ENCODE peak calls at places on chromosomes 4 and X, in six cellular contexts. One of them, this sample, is unnamed.

GRCh38 chr4:10596586-10597285 is 87.8 kb downstream of the CLNK start:
- DNase-seq in GM20000: no peak
- DNase-seq in osteocyte: no peak
- DNase-seq in activated T-cell treated with anti-CD3 and anti-CD28 coated beads, Interleukin-2, amount 50 U/mL, for 4 hours: no peak
- DNase-seq in mucosa of descending colon: no peak
- DNase-seq in hippocampal formation: no peak
- DNase-seq in this sample: no peak

GRCh38 chr4:154485127-154485773 is 6.3 kb downstream of the DCHS2 start:
- DNase-seq in GM20000: peak; percentile 56
- DNase-seq in osteocyte: no peak
- DNase-seq in activated T-cell treated with anti-CD3 and anti-CD28 coated beads, Interleukin-2, amount 50 U/mL, for 4 hours: no peak
- DNase-seq in mucosa of descending colon: no peak
- DNase-seq in hippocampal formation: no peak
- DNase-seq in this sample: no peak

GRCh38 chr4:10006236-10006603 is 15.1 kb downstream of the SLC2A9 start:
- DNase-seq in GM20000: no peak
- DNase-seq in osteocyte: no peak
- DNase-seq in activated T-cell treated with anti-CD3 and anti-CD28 coated beads, Interleukin-2, amount 50 U/mL, for 4 hours: no peak
- DNase-seq in mucosa of descending colon: no peak
- DNase-seq in hippocampal formation: no peak
- DNase-seq in this sample: no peak

GRCh38 chr4:125421547-125421946 is 106.8 kb downstream of the FAT4 start:
- DNase-seq in GM20000: no peak
- DNase-seq in osteocyte: no peak
- DNase-seq in activated T-cell treated with anti-CD3 and anti-CD28 coated beads, Interleukin-2, amount 50 U/mL, for 4 hours: no peak
- DNase-seq in mucosa of descending colon: no peak
- DNase-seq in hippocampal formation: no peak
- DNase-seq in this sample: no peak

GRCh38 chrX:13440166-13440565 is 120.3 kb upstream of the ATXN3L start:
- DNase-seq in GM20000: no peak
- DNase-seq in osteocyte: no peak
- DNase-seq in activated T-cell treated with anti-CD3 and anti-CD28 coated beads, Interleukin-2, amount 50 U/mL, for 4 hours: no peak
- DNase-seq in mucosa of descending colon: no peak
- DNase-seq in hippocampal formation: no peak
- DNase-seq in this sample: no peak

GRCh38 chrX:68997461-68997860 is 167.8 kb downstream of the PJA1 start:
- DNase-seq in GM20000: no peak
- DNase-seq in osteocyte: peak; percentile 17
- DNase-seq in activated T-cell treated with anti-CD3 and anti-CD28 coated beads, Interleukin-2, amount 50 U/mL, for 4 hours: no peak
- DNase-seq in mucosa of descending colon: no peak
- DNase-seq in hippocampal formation: no peak
- DNase-seq in this sample: no peak

GRCh38 chr4:165716472-165716871 is 156.6 kb upstream of the TLL1 start:
- DNase-seq in GM20000: no peak
- DNase-seq in osteocyte: no peak
- DNase-seq in activated T-cell treated with anti-CD3 and anti-CD28 coated beads, Interleukin-2, amount 50 U/mL, for 4 hours: no peak
- DNase-seq in mucosa of descending colon: no peak
- DNase-seq in hippocampal formation: no peak
- DNase-seq in this sample: no peak

GRCh38 chrX:84339507-84340364 is 151.7 kb upstream of the RPS6KA6 start:
- DNase-seq in GM20000: peak; percentile 2
- DNase-seq in osteocyte: no peak
- DNase-seq in activated T-cell treated with anti-CD3 and anti-CD28 coated beads, Interleukin-2, amount 50 U/mL, for 4 hours: no peak
- DNase-seq in mucosa of descending colon: no peak
- DNase-seq in hippocampal formation: no peak
- DNase-seq in this sample: no peak

GRCh38 chr4:165194368-165194767 is 13.0 kb upstream of the KLHL2 start:
- DNase-seq in GM20000: no peak
- DNase-seq in osteocyte: no peak
- DNase-seq in activated T-cell treated with anti-CD3 and anti-CD28 coated beads, Interleukin-2, amount 50 U/mL, for 4 hours: no peak
- DNase-seq in mucosa of descending colon: no peak
- DNase-seq in hippocampal formation: no peak
- DNase-seq in this sample: no peak

GRCh38 chr4:127162741-127163140 is 470.0 kb upstream of the INTU start:
- DNase-seq in GM20000: no peak
- DNase-seq in osteocyte: no peak
- DNase-seq in activated T-cell treated with anti-CD3 and anti-CD28 coated beads, Interleukin-2, amount 50 U/mL, for 4 hours: no peak
- DNase-seq in mucosa of descending colon: no peak
- DNase-seq in hippocampal formation: no peak
- DNase-seq in this sample: no peak

GRCh38 chr4:154727540-154727939 is 16.3 kb upstream of the LRAT start:
- DNase-seq in GM20000: no peak
- DNase-seq in osteocyte: no peak
- DNase-seq in activated T-cell treated with anti-CD3 and anti-CD28 coated beads, Interleukin-2, amount 50 U/mL, for 4 hours: no peak
- DNase-seq in mucosa of descending colon: no peak
- DNase-seq in hippocampal formation: no peak
- DNase-seq in this sample: no peak

GRCh38 chr4:173765731-173766130 is 235.7 kb upstream of the HAND2 start:
- DNase-seq in GM20000: no peak
- DNase-seq in osteocyte: no peak
- DNase-seq in activated T-cell treated with anti-CD3 and anti-CD28 coated beads, Interleukin-2, amount 50 U/mL, for 4 hours: no peak
- DNase-seq in mucosa of descending colon: no peak
- DNase-seq in hippocampal formation: no peak
- DNase-seq in this sample: no peak

GRCh38 chrX:72126539-72127140 is 5.1 kb downstream of the RTL5 start:
- DNase-seq in GM20000: peak; percentile 74
- DNase-seq in osteocyte: peak; percentile 95
- DNase-seq in activated T-cell treated with anti-CD3 and anti-CD28 coated beads, Interleukin-2, amount 50 U/mL, for 4 hours: peak; percentile 88
- DNase-seq in mucosa of descending colon: peak; percentile 71
- DNase-seq in hippocampal formation: peak; percentile 58
- DNase-seq in this sample: peak; percentile 51

GRCh38 chr4:68654946-68655721 is 15.3 kb downstream of the UGT2B15 start:
- DNase-seq in GM20000: no peak
- DNase-seq in osteocyte: no peak
- DNase-seq in activated T-cell treated with anti-CD3 and anti-CD28 coated beads, Interleukin-2, amount 50 U/mL, for 4 hours: no peak
- DNase-seq in mucosa of descending colon: no peak
- DNase-seq in hippocampal formation: no peak
- DNase-seq in this sample: no peak

GRCh38 chr4:123305746-123306145 is 90.8 kb upstream of the SPRY1 start:
- DNase-seq in GM20000: no peak
- DNase-seq in osteocyte: no peak
- DNase-seq in activated T-cell treated with anti-CD3 and anti-CD28 coated beads, Interleukin-2, amount 50 U/mL, for 4 hours: no peak
- DNase-seq in mucosa of descending colon: no peak
- DNase-seq in hippocampal formation: no peak
- DNase-seq in this sample: no peak

GRCh38 chr4:138034871-138035270 is 207.3 kb downstream of the SLC7A11 start:
- DNase-seq in GM20000: no peak
- DNase-seq in osteocyte: no peak
- DNase-seq in activated T-cell treated with anti-CD3 and anti-CD28 coated beads, Interleukin-2, amount 50 U/mL, for 4 hours: no peak
- DNase-seq in mucosa of descending colon: no peak
- DNase-seq in hippocampal formation: no peak
- DNase-seq in this sample: no peak

GRCh38 chr4:28010543-28011235 is 1150.0 kb downstream of the STIM2 start:
- DNase-seq in GM20000: no peak
- DNase-seq in osteocyte: no peak
- DNase-seq in activated T-cell treated with anti-CD3 and anti-CD28 coated beads, Interleukin-2, amount 50 U/mL, for 4 hours: no peak
- DNase-seq in mucosa of descending colon: no peak
- DNase-seq in hippocampal formation: no peak
- DNase-seq in this sample: no peak

GRCh38 chr4:176883108-176883550 is 90.4 kb upstream of the VEGFC start:
- DNase-seq in GM20000: no peak
- DNase-seq in osteocyte: no peak
- DNase-seq in activated T-cell treated with anti-CD3 and anti-CD28 coated beads, Interleukin-2, amount 50 U/mL, for 4 hours: no peak
- DNase-seq in mucosa of descending colon: no peak
- DNase-seq in hippocampal formation: no peak
- DNase-seq in this sample: no peak